ENCODE peak calls at places on chromosomes 3 and 15, in seven cellular contexts. One of them, this sample, is unnamed.

GRCh38 chr15:75713338-75713895 is 769 bp upstream of the CSPG4 start:
- DNase-seq in foreskin fibroblast: peak; percentile 76
- DNase-seq in NCI-H2029 treated with DMSO at 0.1 percent for 48 hours: no peak
- DNase-seq in CD4-positive, alpha-beta memory T cell: no peak
- DNase-seq in GM18507: no peak
- DNase-seq in GM10248: no peak
- DNase-seq in activated effector memory CD4-positive, alpha-beta T cell treated with Interleukin-2 at 50 U/mL for 16 hours: no peak
- DNase-seq in this sample: no peak

GRCh38 chr3:58899953-58900298 is 149.9 kb downstream of the CFAP20DC start:
- DNase-seq in activated effector memory CD4-positive, alpha-beta T cell treated with Interleukin-2 at 50 U/mL for 16 hours: no peak
- DNase-seq in foreskin fibroblast: no peak
- DNase-seq in NCI-H2029 treated with DMSO at 0.1 percent for 48 hours: no peak
- DNase-seq in GM18507: no peak
- DNase-seq in GM10248: no peak
- DNase-seq in CD4-positive, alpha-beta memory T cell: no peak
- DNase-seq in this sample: no peak

GRCh38 chr3:44439499-44440295 is 37.8 kb downstream of the ZNF445 start:
- DNase-seq in GM18507: peak; percentile 40
- DNase-seq in CD4-positive, alpha-beta memory T cell: peak; percentile 83
- DNase-seq in NCI-H2029 treated with DMSO at 0.1 percent for 48 hours: no peak
- DNase-seq in GM10248: peak; percentile 82
- DNase-seq in activated effector memory CD4-positive, alpha-beta T cell treated with Interleukin-2 at 50 U/mL for 16 hours: peak; percentile 33
- DNase-seq in foreskin fibroblast: no peak
- DNase-seq in this sample: peak; percentile 71

GRCh38 chr15:87591042-87591441 is 665.5 kb downstream of the NTRK3 start:
- DNase-seq in foreskin fibroblast: no peak
- DNase-seq in NCI-H2029 treated with DMSO at 0.1 percent for 48 hours: no peak
- DNase-seq in CD4-positive, alpha-beta memory T cell: no peak
- DNase-seq in activated effector memory CD4-positive, alpha-beta T cell treated with Interleukin-2 at 50 U/mL for 16 hours: no peak
- DNase-seq in GM18507: no peak
- DNase-seq in GM10248: no peak
- DNase-seq in this sample: no peak

GRCh38 chr3:53941945-53942344 is 50.3 kb upstream of the SELENOK start:
- DNase-seq in GM10248: no peak
- DNase-seq in GM18507: no peak
- DNase-seq in foreskin fibroblast: peak; percentile 6
- DNase-seq in CD4-positive, alpha-beta memory T cell: no peak
- DNase-seq in activated effector memory CD4-positive, alpha-beta T cell treated with Interleukin-2 at 50 U/mL for 16 hours: no peak
- DNase-seq in NCI-H2029 treated with DMSO at 0.1 percent for 48 hours: no peak
- DNase-seq in this sample: no peak

GRCh38 chr3:183466575-183466974 is 38.2 kb upstream of the MCF2L2 start:
- DNase-seq in NCI-H2029 treated with DMSO at 0.1 percent for 48 hours: no peak
- DNase-seq in GM18507: no peak
- DNase-seq in CD4-positive, alpha-beta memory T cell: no peak
- DNase-seq in foreskin fibroblast: no peak
- DNase-seq in activated effector memory CD4-positive, alpha-beta T cell treated with Interleukin-2 at 50 U/mL for 16 hours: no peak
- DNase-seq in GM10248: no peak
- DNase-seq in this sample: no peak

GRCh38 chr3:24683511-24684384 is 189.1 kb upstream of the THRB start:
- DNase-seq in GM10248: no peak
- DNase-seq in NCI-H2029 treated with DMSO at 0.1 percent for 48 hours: peak; percentile 34
- DNase-seq in GM18507: no peak
- DNase-seq in activated effector memory CD4-positive, alpha-beta T cell treated with Interleukin-2 at 50 U/mL for 16 hours: no peak
- DNase-seq in foreskin fibroblast: peak; percentile 86
- DNase-seq in CD4-positive, alpha-beta memory T cell: no peak
- DNase-seq in this sample: no peak

GRCh38 chr15:62663547-62663946 is 379.0 kb upstream of the TPM1 start:
- DNase-seq in activated effector memory CD4-positive, alpha-beta T cell treated with Interleukin-2 at 50 U/mL for 16 hours: no peak
- DNase-seq in foreskin fibroblast: no peak
- DNase-seq in NCI-H2029 treated with DMSO at 0.1 percent for 48 hours: no peak
- DNase-seq in GM18507: no peak
- DNase-seq in CD4-positive, alpha-beta memory T cell: no peak
- DNase-seq in GM10248: no peak
- DNase-seq in this sample: no peak

GRCh38 chr3:130323503-130323902 is 22.0 kb upstream of the COL6A5 start:
- DNase-seq in NCI-H2029 treated with DMSO at 0.1 percent for 48 hours: no peak
- DNase-seq in GM18507: no peak
- DNase-seq in foreskin fibroblast: no peak
- DNase-seq in CD4-positive, alpha-beta memory T cell: no peak
- DNase-seq in GM10248: no peak
- DNase-seq in activated effector memory CD4-positive, alpha-beta T cell treated with Interleukin-2 at 50 U/mL for 16 hours: no peak
- DNase-seq in this sample: no peak

GRCh38 chr15:71647479-71647792 is 162.9 kb upstream of the NR2E3 start:
- DNase-seq in activated effector memory CD4-positive, alpha-beta T cell treated with Interleukin-2 at 50 U/mL for 16 hours: no peak
- DNase-seq in CD4-positive, alpha-beta memory T cell: no peak
- DNase-seq in GM10248: no peak
- DNase-seq in NCI-H2029 treated with DMSO at 0.1 percent for 48 hours: no peak
- DNase-seq in GM18507: no peak
- DNase-seq in foreskin fibroblast: peak; percentile 63
- DNase-seq in this sample: no peak

GRCh38 chr3:152621006-152621868 is 213.7 kb upstream of the P2RY1 start:
- DNase-seq in CD4-positive, alpha-beta memory T cell: no peak
- DNase-seq in GM10248: no peak
- DNase-seq in NCI-H2029 treated with DMSO at 0.1 percent for 48 hours: no peak
- DNase-seq in GM18507: no peak
- DNase-seq in activated effector memory CD4-positive, alpha-beta T cell treated with Interleukin-2 at 50 U/mL for 16 hours: no peak
- DNase-seq in foreskin fibroblast: peak; percentile 12
- DNase-seq in this sample: no peak

GRCh38 chr3:195900426-195901355 is 7.7 kb downstream of the TNK2 start:
- DNase-seq in GM10248: peak; percentile 59
- DNase-seq in activated effector memory CD4-positive, alpha-beta T cell treated with Interleukin-2 at 50 U/mL for 16 hours: peak; percentile 53
- DNase-seq in NCI-H2029 treated with DMSO at 0.1 percent for 48 hours: no peak
- DNase-seq in CD4-positive, alpha-beta memory T cell: no peak
- DNase-seq in GM18507: no peak
- DNase-seq in foreskin fibroblast: peak; percentile 94
- DNase-seq in this sample: peak; percentile 49

GRCh38 chr15:56472278-56472677 is 7.3 kb upstream of the MNS1 start:
- DNase-seq in NCI-H2029 treated with DMSO at 0.1 percent for 48 hours: no peak
- DNase-seq in GM18507: no peak
- DNase-seq in foreskin fibroblast: no peak
- DNase-seq in CD4-positive, alpha-beta memory T cell: no peak
- DNase-seq in GM10248: no peak
- DNase-seq in activated effector memory CD4-positive, alpha-beta T cell treated with Interleukin-2 at 50 U/mL for 16 hours: no peak
- DNase-seq in this sample: no peak

GRCh38 chr15:95520511-95520910 is 810.0 kb upstream of the NR2F2 start:
- DNase-seq in NCI-H2029 treated with DMSO at 0.1 percent for 48 hours: no peak
- DNase-seq in activated effector memory CD4-positive, alpha-beta T cell treated with Interleukin-2 at 50 U/mL for 16 hours: no peak
- DNase-seq in foreskin fibroblast: peak; percentile 15
- DNase-seq in GM18507: no peak
- DNase-seq in CD4-positive, alpha-beta memory T cell: no peak
- DNase-seq in GM10248: no peak
- DNase-seq in this sample: no peak

GRCh38 chr15:51244366-51244977 is 93.9 kb downstream of the CYP19A1 start:
- DNase-seq in NCI-H2029 treated with DMSO at 0.1 percent for 48 hours: no peak
- DNase-seq in activated effector memory CD4-positive, alpha-beta T cell treated with Interleukin-2 at 50 U/mL for 16 hours: no peak
- DNase-seq in foreskin fibroblast: peak; percentile 55
- DNase-seq in GM18507: no peak
- DNase-seq in GM10248: no peak
- DNase-seq in CD4-positive, alpha-beta memory T cell: no peak
- DNase-seq in this sample: no peak

GRCh38 chr15:57505056-57505713 is 86.5 kb upstream of the MYZAP start:
- DNase-seq in GM18507: no peak
- DNase-seq in activated effector memory CD4-positive, alpha-beta T cell treated with Interleukin-2 at 50 U/mL for 16 hours: no peak
- DNase-seq in foreskin fibroblast: no peak
- DNase-seq in CD4-positive, alpha-beta memory T cell: no peak
- DNase-seq in GM10248: no peak
- DNase-seq in NCI-H2029 treated with DMSO at 0.1 percent for 48 hours: no peak
- DNase-seq in this sample: no peak

GRCh38 chr15:48507416-48508065 is 138.0 kb downstream of the FBN1 start:
- DNase-seq in foreskin fibroblast: peak; percentile 67
- DNase-seq in NCI-H2029 treated with DMSO at 0.1 percent for 48 hours: no peak
- DNase-seq in activated effector memory CD4-positive, alpha-beta T cell treated with Interleukin-2 at 50 U/mL for 16 hours: no peak
- DNase-seq in CD4-positive, alpha-beta memory T cell: no peak
- DNase-seq in GM10248: peak; percentile 39
- DNase-seq in GM18507: no peak
- DNase-seq in this sample: no peak

GRCh38 chr3:66763294-66763693 is 234.8 kb upstream of the KBTBD8 start:
- DNase-seq in GM10248: no peak
- DNase-seq in CD4-positive, alpha-beta memory T cell: no peak
- DNase-seq in activated effector memory CD4-positive, alpha-beta T cell treated with Interleukin-2 at 50 U/mL for 16 hours: no peak
- DNase-seq in foreskin fibroblast: peak; percentile 96
- DNase-seq in GM18507: no peak
- DNase-seq in NCI-H2029 treated with DMSO at 0.1 percent for 48 hours: no peak
- DNase-seq in this sample: no peak

GRCh38 chr3:114586119-114586518 is 292.3 kb downstream of the TIGIT start:
- DNase-seq in foreskin fibroblast: no peak
- DNase-seq in GM18507: no peak
- DNase-seq in CD4-positive, alpha-beta memory T cell: no peak
- DNase-seq in activated effector memory CD4-positive, alpha-beta T cell treated with Interleukin-2 at 50 U/mL for 16 hours: no peak
- DNase-seq in NCI-H2029 treated with DMSO at 0.1 percent for 48 hours: no peak
- DNase-seq in GM10248: no peak
- DNase-seq in this sample: no peak

GRCh38 chr3:58237238-58237939 is at the start of gene ABHD6:
- DNase-seq in foreskin fibroblast: peak; percentile 87
- DNase-seq in NCI-H2029 treated with DMSO at 0.1 percent for 48 hours: no peak
- DNase-seq in CD4-positive, alpha-beta memory T cell: peak; percentile 72
- DNase-seq in GM10248: peak; percentile 90
- DNase-seq in GM18507: peak; percentile 78
- DNase-seq in activated effector memory CD4-positive, alpha-beta T cell treated with Interleukin-2 at 50 U/mL for 16 hours: peak; percentile 79
- DNase-seq in this sample: peak; percentile 79

GRCh38 chr3:184156522-184156955 is 1.4 kb downstream of the DVL3 start:
- DNase-seq in NCI-H2029 treated with DMSO at 0.1 percent for 48 hours: no peak
- DNase-seq in GM10248: peak; percentile 49
- DNase-seq in CD4-positive, alpha-beta memory T cell: no peak
- DNase-seq in foreskin fibroblast: peak; percentile 79
- DNase-seq in GM18507: no peak
- DNase-seq in activated effector memory CD4-positive, alpha-beta T cell treated with Interleukin-2 at 50 U/mL for 16 hours: no peak
- DNase-seq in this sample: no peak

GRCh38 chr3:150249776-150250175 is 158.3 kb upstream of the TSC22D2 start:
- DNase-seq in GM18507: no peak
- DNase-seq in activated effector memory CD4-positive, alpha-beta T cell treated with Interleukin-2 at 50 U/mL for 16 hours: no peak
- DNase-seq in NCI-H2029 treated with DMSO at 0.1 percent for 48 hours: no peak
- DNase-seq in GM10248: no peak
- DNase-seq in foreskin fibroblast: no peak
- DNase-seq in CD4-positive, alpha-beta memory T cell: no peak
- DNase-seq in this sample: no peak

GRCh38 chr3:152321321-152321720 is 52.6 kb downstream of the MBNL1 start:
- DNase-seq in CD4-positive, alpha-beta memory T cell: no peak
- DNase-seq in GM18507: no peak
- DNase-seq in GM10248: no peak
- DNase-seq in activated effector memory CD4-positive, alpha-beta T cell treated with Interleukin-2 at 50 U/mL for 16 hours: no peak
- DNase-seq in NCI-H2029 treated with DMSO at 0.1 percent for 48 hours: no peak
- DNase-seq in foreskin fibroblast: no peak
- DNase-seq in this sample: no peak

GRCh38 chr3:193940526-193940925 is 195.4 kb upstream of the HES1 start:
- DNase-seq in GM10248: no peak
- DNase-seq in GM18507: no peak
- DNase-seq in foreskin fibroblast: no peak
- DNase-seq in CD4-positive, alpha-beta memory T cell: no peak
- DNase-seq in activated effector memory CD4-positive, alpha-beta T cell treated with Interleukin-2 at 50 U/mL for 16 hours: no peak
- DNase-seq in NCI-H2029 treated with DMSO at 0.1 percent for 48 hours: no peak
- DNase-seq in this sample: no peak

GRCh38 chr3:11015369-11015768 is 22.8 kb downstream of the SLC6A1 start:
- DNase-seq in activated effector memory CD4-positive, alpha-beta T cell treated with Interleukin-2 at 50 U/mL for 16 hours: no peak
- DNase-seq in GM18507: no peak
- DNase-seq in CD4-positive, alpha-beta memory T cell: no peak
- DNase-seq in foreskin fibroblast: no peak
- DNase-seq in GM10248: no peak
- DNase-seq in NCI-H2029 treated with DMSO at 0.1 percent for 48 hours: no peak
- DNase-seq in this sample: no peak

GRCh38 chr3:87468235-87468634 is 191.9 kb upstream of the POU1F1 start:
- DNase-seq in NCI-H2029 treated with DMSO at 0.1 percent for 48 hours: no peak
- DNase-seq in GM18507: no peak
- DNase-seq in foreskin fibroblast: no peak
- DNase-seq in GM10248: no peak
- DNase-seq in activated effector memory CD4-positive, alpha-beta T cell treated with Interleukin-2 at 50 U/mL for 16 hours: no peak
- DNase-seq in CD4-positive, alpha-beta memory T cell: no peak
- DNase-seq in this sample: no peak

GRCh38 chr3:167559922-167560321 is 86.1 kb upstream of the SERPINI2 start:
- DNase-seq in NCI-H2029 treated with DMSO at 0.1 percent for 48 hours: no peak
- DNase-seq in activated effector memory CD4-positive, alpha-beta T cell treated with Interleukin-2 at 50 U/mL for 16 hours: no peak
- DNase-seq in GM18507: no peak
- DNase-seq in foreskin fibroblast: no peak
- DNase-seq in GM10248: no peak
- DNase-seq in CD4-positive, alpha-beta memory T cell: no peak
- DNase-seq in this sample: no peak

GRCh38 chr15:27730878-27731277 is 368.2 kb downstream of the OCA2 start:
- DNase-seq in GM18507: no peak
- DNase-seq in NCI-H2029 treated with DMSO at 0.1 percent for 48 hours: no peak
- DNase-seq in CD4-positive, alpha-beta memory T cell: no peak
- DNase-seq in activated effector memory CD4-positive, alpha-beta T cell treated with Interleukin-2 at 50 U/mL for 16 hours: no peak
- DNase-seq in foreskin fibroblast: peak; percentile 26
- DNase-seq in GM10248: no peak
- DNase-seq in this sample: no peak

GRCh38 chr15:39429898-39430357 is 151.0 kb upstream of the THBS1 start:
- DNase-seq in activated effector memory CD4-positive, alpha-beta T cell treated with Interleukin-2 at 50 U/mL for 16 hours: no peak
- DNase-seq in foreskin fibroblast: peak; percentile 76
- DNase-seq in GM10248: peak; percentile 20
- DNase-seq in GM18507: no peak
- DNase-seq in CD4-positive, alpha-beta memory T cell: no peak
- DNase-seq in NCI-H2029 treated with DMSO at 0.1 percent for 48 hours: peak; percentile 3
- DNase-seq in this sample: no peak

GRCh38 chr3:68878322-68878721 is 54.0 kb downstream of the TAFA4 start:
- DNase-seq in activated effector memory CD4-positive, alpha-beta T cell treated with Interleukin-2 at 50 U/mL for 16 hours: no peak
- DNase-seq in GM10248: no peak
- DNase-seq in foreskin fibroblast: peak; percentile 38
- DNase-seq in GM18507: no peak
- DNase-seq in NCI-H2029 treated with DMSO at 0.1 percent for 48 hours: no peak
- DNase-seq in CD4-positive, alpha-beta memory T cell: no peak
- DNase-seq in this sample: no peak

GRCh38 chr3:5806192-5806591 is 618.7 kb downstream of the EDEM1 start:
- DNase-seq in CD4-positive, alpha-beta memory T cell: no peak
- DNase-seq in GM18507: no peak
- DNase-seq in GM10248: no peak
- DNase-seq in foreskin fibroblast: no peak
- DNase-seq in NCI-H2029 treated with DMSO at 0.1 percent for 48 hours: no peak
- DNase-seq in activated effector memory CD4-positive, alpha-beta T cell treated with Interleukin-2 at 50 U/mL for 16 hours: no peak
- DNase-seq in this sample: no peak

GRCh38 chr3:153783106-153783505 is 338.1 kb upstream of the ARHGEF26 start:
- DNase-seq in CD4-positive, alpha-beta memory T cell: no peak
- DNase-seq in NCI-H2029 treated with DMSO at 0.1 percent for 48 hours: no peak
- DNase-seq in GM18507: no peak
- DNase-seq in GM10248: no peak
- DNase-seq in activated effector memory CD4-positive, alpha-beta T cell treated with Interleukin-2 at 50 U/mL for 16 hours: no peak
- DNase-seq in foreskin fibroblast: peak; percentile 39
- DNase-seq in this sample: no peak

GRCh38 chr3:46132565-46132964 is 75.5 kb downstream of the CCR1 start:
- DNase-seq in activated effector memory CD4-positive, alpha-beta T cell treated with Interleukin-2 at 50 U/mL for 16 hours: no peak
- DNase-seq in NCI-H2029 treated with DMSO at 0.1 percent for 48 hours: no peak
- DNase-seq in CD4-positive, alpha-beta memory T cell: no peak
- DNase-seq in GM10248: no peak
- DNase-seq in GM18507: no peak
- DNase-seq in foreskin fibroblast: no peak
- DNase-seq in this sample: no peak

GRCh38 chr15:40118473-40118872 is 9.8 kb upstream of the BMF start:
- DNase-seq in CD4-positive, alpha-beta memory T cell: no peak
- DNase-seq in foreskin fibroblast: no peak
- DNase-seq in NCI-H2029 treated with DMSO at 0.1 percent for 48 hours: no peak
- DNase-seq in activated effector memory CD4-positive, alpha-beta T cell treated with Interleukin-2 at 50 U/mL for 16 hours: no peak
- DNase-seq in GM18507: no peak
- DNase-seq in GM10248: no peak
- DNase-seq in this sample: no peak

GRCh38 chr3:170759511-170760173 is 110.4 kb downstream of the RPL22L1 start:
- DNase-seq in foreskin fibroblast: no peak
- DNase-seq in NCI-H2029 treated with DMSO at 0.1 percent for 48 hours: no peak
- DNase-seq in GM10248: no peak
- DNase-seq in CD4-positive, alpha-beta memory T cell: no peak
- DNase-seq in GM18507: no peak
- DNase-seq in activated effector memory CD4-positive, alpha-beta T cell treated with Interleukin-2 at 50 U/mL for 16 hours: no peak
- DNase-seq in this sample: no peak

This sample was measured in activated T-helper 2 cell treated with anti-CD3 and anti-CD28 coated beads, Interferon-gamma antibody, Interleukin-2, Interleukin-4, amounts not matched to agents 10 μg/mL and 5 μg/mL and 100 μg/mL, durations not matched to agents 14 hours and 24 hours and 36 hours.